ENCODE peak calls at places on chromosome 16, in nine cellular contexts. E, H, X, V, Q, L, N, Y and S are unnamed samples.

GRCh38 chr16:47431960-47432359 is 28.9 kb downstream of the ITFG1 start:
- DNase-seq in X (no peak), Q (no peak), V (no peak), E (no peak), Y (no peak), L (no peak), H (no peak), N (no peak), S (no peak)

GRCh38 chr16:52825882-52826281 is 226.8 kb downstream of the CHD9NB start:
- DNase-seq in Y (no peak), N (no peak), X (no peak), L (no peak), V (no peak), E (peak; percentile 53), Q (no peak), H (no peak), S (peak; percentile 38)

GRCh38 chr16:17435324-17435723 is 35.4 kb downstream of the XYLT1 start:
- DNase-seq in N (no peak), L (no peak), H (no peak), Y (no peak), E (no peak), X (no peak), V (no peak), Q (no peak), S (no peak)

GRCh38 chr16:3952342-3953131 is 72.0 kb upstream of the CREBBP start:
- DNase-seq in H (no peak), E (peak; percentile 57), V (no peak), L (peak; percentile 95), X (peak; percentile 13), N (no peak), Y (no peak), Q (no peak), S (no peak)

GRCh38 chr16:67860589-67861398 is 12.1 kb upstream of the EDC4 start:
- DNase-seq in E (no peak), N (no peak), Q (peak; percentile 42), X (no peak), V (no peak), L (no peak), Y (peak; percentile 51), H (no peak), S (peak; percentile 75)

GRCh38 chr16:35754391-35755369 is 2295.3 kb downstream of the TP53TG3F start:
- DNase-seq in Q (no peak), H (no peak), Y (no peak), N (no peak), E (no peak), L (peak; percentile 38), X (no peak), V (no peak), S (no peak)

GRCh38 chr16:48608452-48608851 is 1.5 kb downstream of the N4BP1 start:
- DNase-seq in Q (peak; percentile 20), Y (peak; percentile 44), H (no peak), X (peak; percentile 39), L (no peak), E (no peak), N (no peak), V (no peak), S (peak; percentile 67)

GRCh38 chr16:80827007-80827406 is 22.6 kb upstream of the CDYL2 start:
- DNase-seq in H (no peak), Q (no peak), Y (no peak), N (no peak), X (no peak), V (no peak), E (no peak), L (no peak), S (no peak)

GRCh38 chr16:11410382-11411058 is 65.3 kb downstream of the RMI2 start:
- DNase-seq in X (no peak), V (no peak), N (no peak), Q (no peak), Y (no peak), E (no peak), L (no peak), H (no peak), S (no peak)

GRCh38 chr16:77374384-77374783 is 60.5 kb downstream of the ADAMTS18 start:
- DNase-seq in V (no peak), E (no peak), N (no peak), X (no peak), Q (no peak), H (no peak), L (no peak), Y (peak; percentile 7), S (peak; percentile 44)

GRCh38 chr16:74635303-74635702 is 28.4 kb upstream of the GLG1 start:
- DNase-seq in H (no peak), E (no peak), N (no peak), Q (no peak), Y (no peak), L (no peak), V (no peak), X (no peak), S (no peak)

GRCh38 chr16:22098538-22099255 is 6.4 kb downstream of the VWA3A start:
- DNase-seq in Q (peak; percentile 49), E (peak; percentile 34), N (peak; percentile 33), V (no peak), H (no peak), L (no peak), Y (peak; percentile 75), X (peak; percentile 88), S (peak; percentile 42)

GRCh38 chr16:15650698-15651161 is 685 bp downstream of the NDE1 start:
- DNase-seq in Q (peak; percentile 11), V (peak; percentile 24), Y (peak; percentile 21), X (peak; percentile 51), E (no peak), H (no peak), N (no peak), L (peak; percentile 82), S (peak; percentile 30)

GRCh38 chr16:89887243-89887642 is 13.9 kb downstream of the TCF25 start:
- DNase-seq in X (no peak), H (no peak), V (no peak), N (no peak), Q (no peak), Y (no peak), L (no peak), E (no peak), S (no peak)

GRCh38 chr16:72474511-72475123 is 302.7 kb upstream of the PMFBP1 start:
- DNase-seq in Y (no peak), E (no peak), Q (peak; percentile 89), V (no peak), L (no peak), H (no peak), N (no peak), X (no peak), S (peak; percentile 85)

GRCh38 chr16:11358531-11358930 is 13.3 kb downstream of the RMI2 start:
- DNase-seq in N (no peak), V (no peak), H (no peak), L (no peak), Y (no peak), X (no peak), Q (no peak), E (no peak), S (no peak)